ENCODE peak calls at places on chromosomes 4 and X, in seven cellular contexts. One of them, this sample, is unnamed.

GRCh38 chrX:52574416-52575275 is 57.8 kb upstream of the XAGE1B start:
- DNase-seq in Right ventricle myocardium superior: no peak
- DNase-seq in NCI-H1092: peak; percentile 17
- DNase-seq in OCI-LY7: peak; percentile 65
- DNase-seq in amniotic stem cell: no peak
- DNase-seq in sciatic nerve: no peak
- DNase-seq in fibroblast of the aortic adventitia: peak; percentile 69
- DNase-seq in this sample: no peak

GRCh38 chr4:52841707-52842456 is 20.2 kb upstream of the RASL11B start:
- DNase-seq in Right ventricle myocardium superior: peak; percentile 44
- DNase-seq in NCI-H1092: no peak
- DNase-seq in OCI-LY7: no peak
- DNase-seq in amniotic stem cell: no peak
- DNase-seq in sciatic nerve: no peak
- DNase-seq in fibroblast of the aortic adventitia: no peak
- DNase-seq in this sample: no peak

GRCh38 chr4:16043820-16044554 is 39.8 kb downstream of the PROM1 start:
- DNase-seq in Right ventricle myocardium superior: no peak
- DNase-seq in NCI-H1092: no peak
- DNase-seq in OCI-LY7: no peak
- DNase-seq in amniotic stem cell: no peak
- DNase-seq in sciatic nerve: no peak
- DNase-seq in fibroblast of the aortic adventitia: no peak
- DNase-seq in this sample: no peak

GRCh38 chr4:105624530-105624929 is 72.1 kb downstream of the ARHGEF38 start:
- DNase-seq in Right ventricle myocardium superior: peak; percentile 48
- DNase-seq in NCI-H1092: no peak
- DNase-seq in OCI-LY7: no peak
- DNase-seq in amniotic stem cell: no peak
- DNase-seq in sciatic nerve: no peak
- DNase-seq in fibroblast of the aortic adventitia: peak; percentile 75
- DNase-seq in this sample: no peak

GRCh38 chr4:45647823-45648222 is 476.0 kb downstream of the GABRG1 start:
- DNase-seq in Right ventricle myocardium superior: no peak
- DNase-seq in NCI-H1092: no peak
- DNase-seq in OCI-LY7: no peak
- DNase-seq in amniotic stem cell: no peak
- DNase-seq in sciatic nerve: no peak
- DNase-seq in fibroblast of the aortic adventitia: no peak
- DNase-seq in this sample: no peak

GRCh38 chr4:100657187-100657586 is 139.4 kb upstream of the EMCN start:
- DNase-seq in Right ventricle myocardium superior: no peak
- DNase-seq in NCI-H1092: no peak
- DNase-seq in OCI-LY7: no peak
- DNase-seq in amniotic stem cell: no peak
- DNase-seq in sciatic nerve: no peak
- DNase-seq in fibroblast of the aortic adventitia: peak; percentile 89
- DNase-seq in this sample: no peak

GRCh38 chrX:73851014-73852009 is 288.3 kb downstream of the CHIC1 start:
- DNase-seq in Right ventricle myocardium superior: no peak
- DNase-seq in NCI-H1092: no peak
- DNase-seq in OCI-LY7: no peak
- DNase-seq in amniotic stem cell: peak; percentile 84
- DNase-seq in sciatic nerve: peak; percentile 89
- DNase-seq in fibroblast of the aortic adventitia: peak; percentile 95
- DNase-seq in this sample: no peak

GRCh38 chr4:2787230-2788100 is 5.4 kb upstream of the SH3BP2 start:
- DNase-seq in Right ventricle myocardium superior: peak; percentile 71
- DNase-seq in NCI-H1092: no peak
- DNase-seq in OCI-LY7: peak; percentile 72
- DNase-seq in amniotic stem cell: no peak
- DNase-seq in sciatic nerve: peak; percentile 59
- DNase-seq in fibroblast of the aortic adventitia: no peak
- DNase-seq in this sample: peak; percentile 78

GRCh38 chr4:184168406-184169019 is 49.2 kb downstream of the ENPP6 start:
- DNase-seq in Right ventricle myocardium superior: peak; percentile 88
- DNase-seq in NCI-H1092: peak; percentile 13
- DNase-seq in OCI-LY7: peak; percentile 46
- DNase-seq in amniotic stem cell: no peak
- DNase-seq in sciatic nerve: peak; percentile 87
- DNase-seq in fibroblast of the aortic adventitia: peak; percentile 66
- DNase-seq in this sample: no peak

GRCh38 chrX:1554469-1555210 is 17.7 kb upstream of the P2RY8 start:
- DNase-seq in Right ventricle myocardium superior: no peak
- DNase-seq in NCI-H1092: no peak
- DNase-seq in OCI-LY7: peak; percentile 54
- DNase-seq in amniotic stem cell: no peak
- DNase-seq in sciatic nerve: no peak
- DNase-seq in fibroblast of the aortic adventitia: no peak
- DNase-seq in this sample: peak; percentile 85

GRCh38 chrX:130851569-130851968 is 51.4 kb downstream of the ENOX2 start:
- DNase-seq in Right ventricle myocardium superior: no peak
- DNase-seq in NCI-H1092: no peak
- DNase-seq in OCI-LY7: no peak
- DNase-seq in amniotic stem cell: no peak
- DNase-seq in sciatic nerve: no peak
- DNase-seq in fibroblast of the aortic adventitia: no peak
- DNase-seq in this sample: no peak

GRCh38 chrX:149145845-149146285 is 359.2 kb downstream of the IDS start:
- DNase-seq in Right ventricle myocardium superior: no peak
- DNase-seq in NCI-H1092: no peak
- DNase-seq in OCI-LY7: no peak
- DNase-seq in amniotic stem cell: no peak
- DNase-seq in sciatic nerve: no peak
- DNase-seq in fibroblast of the aortic adventitia: no peak
- DNase-seq in this sample: no peak

GRCh38 chr4:71732706-71733105 is 51.2 kb downstream of the GC start:
- DNase-seq in Right ventricle myocardium superior: no peak
- DNase-seq in NCI-H1092: no peak
- DNase-seq in OCI-LY7: peak; percentile 3
- DNase-seq in amniotic stem cell: peak; percentile 14
- DNase-seq in sciatic nerve: no peak
- DNase-seq in fibroblast of the aortic adventitia: peak; percentile 54
- DNase-seq in this sample: no peak

GRCh38 chr4:122117743-122118142 is 34.4 kb upstream of the BLTP1 start:
- DNase-seq in Right ventricle myocardium superior: no peak
- DNase-seq in NCI-H1092: no peak
- DNase-seq in OCI-LY7: no peak
- DNase-seq in amniotic stem cell: no peak
- DNase-seq in sciatic nerve: no peak
- DNase-seq in fibroblast of the aortic adventitia: peak; percentile 55
- DNase-seq in this sample: no peak

GRCh38 chr4:158599150-158599549 is 72.5 kb downstream of the C4orf46 start:
- DNase-seq in Right ventricle myocardium superior: no peak
- DNase-seq in NCI-H1092: no peak
- DNase-seq in OCI-LY7: no peak
- DNase-seq in amniotic stem cell: no peak
- DNase-seq in sciatic nerve: no peak
- DNase-seq in fibroblast of the aortic adventitia: peak; percentile 27
- DNase-seq in this sample: no peak

GRCh38 chrX:145405012-145405411 is 157.7 kb downstream of the SPANXN1 start:
- DNase-seq in Right ventricle myocardium superior: no peak
- DNase-seq in NCI-H1092: peak; percentile 23
- DNase-seq in OCI-LY7: peak; percentile 17
- DNase-seq in amniotic stem cell: no peak
- DNase-seq in sciatic nerve: no peak
- DNase-seq in fibroblast of the aortic adventitia: peak; percentile 14
- DNase-seq in this sample: no peak

GRCh38 chr4:24748758-24749350 is 46.5 kb upstream of the SOD3 start:
- DNase-seq in Right ventricle myocardium superior: no peak
- DNase-seq in NCI-H1092: no peak
- DNase-seq in OCI-LY7: no peak
- DNase-seq in amniotic stem cell: no peak
- DNase-seq in sciatic nerve: no peak
- DNase-seq in fibroblast of the aortic adventitia: no peak
- DNase-seq in this sample: no peak

GRCh38 chr4:82645868-82646267 is 84.1 kb upstream of the TMEM150C start:
- DNase-seq in Right ventricle myocardium superior: no peak
- DNase-seq in NCI-H1092: no peak
- DNase-seq in OCI-LY7: no peak
- DNase-seq in amniotic stem cell: no peak
- DNase-seq in sciatic nerve: no peak
- DNase-seq in fibroblast of the aortic adventitia: no peak
- DNase-seq in this sample: no peak

GRCh38 chr4:173536808-173537429 is 6.9 kb upstream of the HAND2 start:
- DNase-seq in Right ventricle myocardium superior: no peak
- DNase-seq in NCI-H1092: no peak
- DNase-seq in OCI-LY7: no peak
- DNase-seq in amniotic stem cell: no peak
- DNase-seq in sciatic nerve: no peak
- DNase-seq in fibroblast of the aortic adventitia: peak; percentile 44
- DNase-seq in this sample: no peak

GRCh38 chrX:138946941-138947340 is 235.4 kb upstream of the FGF13 start:
- DNase-seq in Right ventricle myocardium superior: no peak
- DNase-seq in NCI-H1092: no peak
- DNase-seq in OCI-LY7: no peak
- DNase-seq in amniotic stem cell: no peak
- DNase-seq in sciatic nerve: no peak
- DNase-seq in fibroblast of the aortic adventitia: peak; percentile 35
- DNase-seq in this sample: no peak

GRCh38 chr4:139728840-139729239 is 63.2 kb downstream of the MGST2 start:
- DNase-seq in Right ventricle myocardium superior: no peak
- DNase-seq in NCI-H1092: peak; percentile 14
- DNase-seq in OCI-LY7: no peak
- DNase-seq in amniotic stem cell: no peak
- DNase-seq in sciatic nerve: no peak
- DNase-seq in fibroblast of the aortic adventitia: no peak
- DNase-seq in this sample: no peak

GRCh38 chr4:168587326-168588125 is 90.7 kb downstream of the PALLD start:
- DNase-seq in Right ventricle myocardium superior: no peak
- DNase-seq in NCI-H1092: no peak
- DNase-seq in OCI-LY7: no peak
- DNase-seq in amniotic stem cell: peak; percentile 56
- DNase-seq in sciatic nerve: no peak
- DNase-seq in fibroblast of the aortic adventitia: peak; percentile 94
- DNase-seq in this sample: no peak

GRCh38 chrX:124981420-124981819 is 338.3 kb upstream of the TEX13C start:
- DNase-seq in Right ventricle myocardium superior: no peak
- DNase-seq in NCI-H1092: peak; percentile 61
- DNase-seq in OCI-LY7: no peak
- DNase-seq in amniotic stem cell: no peak
- DNase-seq in sciatic nerve: no peak
- DNase-seq in fibroblast of the aortic adventitia: no peak
- DNase-seq in this sample: no peak

GRCh38 chrX:118240359-118240758 is 105.5 kb upstream of the WDR44 start:
- DNase-seq in Right ventricle myocardium superior: no peak
- DNase-seq in NCI-H1092: no peak
- DNase-seq in OCI-LY7: no peak
- DNase-seq in amniotic stem cell: no peak
- DNase-seq in sciatic nerve: no peak
- DNase-seq in fibroblast of the aortic adventitia: no peak
- DNase-seq in this sample: no peak

GRCh38 chrX:130120321-130120731 is 10.0 kb upstream of the ELF4 start:
- DNase-seq in Right ventricle myocardium superior: no peak
- DNase-seq in NCI-H1092: no peak
- DNase-seq in OCI-LY7: peak; percentile 16
- DNase-seq in amniotic stem cell: no peak
- DNase-seq in sciatic nerve: no peak
- DNase-seq in fibroblast of the aortic adventitia: no peak
- DNase-seq in this sample: no peak

This sample was measured in mesenteric fat pad.